ENCODE peak calls at places on chromosomes 2 and 18, in nine cellular contexts. Q, L, F, K, G, X, H, U and C are unnamed samples.

GRCh38 chr2:19357383-19358241 is 811 bp downstream of the OSR1 start:
- DNase-seq in Q (no peak), L (no peak), F (peak; percentile 58), K (no peak), G (peak; percentile 67), X (no peak), H (peak; percentile 40), U (no peak), C (no peak)

GRCh38 chr2:147543056-147543455 is 301.8 kb upstream of the ACVR2A start:
- DNase-seq in Q (no peak), L (no peak), F (no peak), K (no peak), G (no peak), X (no peak), H (peak; percentile 35), U (no peak), C (no peak)

GRCh38 chr2:43059183-43059897 is 167.1 kb downstream of the ZFP36L2 start:
- DNase-seq in Q (peak; percentile 68), L (peak; percentile 71), F (peak; percentile 98), K (peak; percentile 85), G (peak; percentile 89), X (peak; percentile 98), H (peak; percentile 96), U (peak; percentile 83), C (no peak)

GRCh38 chr2:171811229-171811628 is 82.8 kb downstream of the SLC25A12 start:
- DNase-seq in Q (no peak), L (no peak), F (peak; percentile 72), K (peak; percentile 2), G (no peak), X (peak; percentile 65), H (peak; percentile 48), U (no peak), C (no peak)

GRCh38 chr2:218022131-218022850 is 19.5 kb upstream of the TNS1 start:
- DNase-seq in Q (no peak), L (no peak), F (no peak), K (no peak), G (no peak), X (no peak), H (no peak), U (no peak), C (no peak)

GRCh38 chr2:84971799-84972790 is 1.1 kb downstream of the KCMF1 start:
- DNase-seq in Q (peak; percentile 26), L (peak; percentile 51), F (peak; percentile 52), K (peak; percentile 75), G (peak; percentile 74), X (peak; percentile 37), H (peak; percentile 44), U (no peak), C (no peak)

GRCh38 chr2:44553456-44553855 is 191.7 kb downstream of the CAMKMT start:
- DNase-seq in Q (no peak), L (no peak), F (peak; percentile 76), K (no peak), G (no peak), X (peak; percentile 62), H (peak; percentile 85), U (no peak), C (no peak)

GRCh38 chr2:85600235-85600575 is 2.3 kb downstream of the TMEM150A start:
- DNase-seq in Q (no peak), L (no peak), F (no peak), K (no peak), G (no peak), X (no peak), H (no peak), U (no peak), C (no peak)

GRCh38 chr2:241161646-241162281 is 11.5 kb downstream of the PPP1R7 start:
- DNase-seq in Q (peak; percentile 99), L (peak; percentile 52), F (peak; percentile 76), K (no peak), G (peak; percentile 87), X (peak; percentile 89), H (peak; percentile 98), U (peak; percentile 40), C (no peak)

GRCh38 chr2:65602851-65603250 is 170.5 kb upstream of the SPRED2 start:
- DNase-seq in Q (no peak), L (no peak), F (no peak), K (no peak), G (no peak), X (no peak), H (peak; percentile 53), U (no peak), C (no peak)

GRCh38 chr2:223920109-223920508 is 25.0 kb downstream of the WDFY1 start:
- DNase-seq in Q (no peak), L (no peak), F (no peak), K (no peak), G (no peak), X (no peak), H (no peak), U (no peak), C (no peak)

GRCh38 chr2:128090575-128090908 is 458 bp upstream of the UGGT1 start:
- DNase-seq in Q (no peak), L (no peak), F (no peak), K (no peak), G (no peak), X (no peak), H (no peak), U (no peak), C (no peak)

DNA sequence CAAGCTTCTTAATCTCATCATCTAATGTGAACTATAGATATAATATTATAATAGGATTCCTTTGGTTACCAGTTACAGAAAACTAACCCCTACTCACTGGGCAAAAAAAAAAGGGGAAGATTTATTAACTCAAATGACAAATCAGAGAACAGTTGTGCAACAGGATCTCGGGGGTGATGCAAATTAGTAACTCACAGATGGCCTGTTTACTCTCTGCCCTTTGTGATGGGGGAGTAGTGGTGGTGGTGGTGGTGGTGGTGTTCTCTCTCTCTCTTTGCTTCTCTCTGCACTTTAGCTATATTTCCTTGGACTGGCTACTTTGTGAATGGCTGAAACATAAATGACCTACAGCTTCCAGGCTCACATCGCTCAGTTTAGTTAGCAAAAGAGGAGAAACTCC is 59.0 kb downstream of the TMEM247 start:
- DNase-seq in Q (peak; percentile 46), L (no peak), F (no peak), K (no peak), G (no peak), X (peak; percentile 57), H (peak; percentile 85), U (no peak), C (no peak)
- H3K4me3 ChIP-seq in Q (no peak overlapping the region), L (no peak overlapping the region), F (no peak overlapping the region), K (no peak overlapping the region), G (no peak overlapping the region), X (no peak overlapping the region), H (no peak overlapping the region), U (no peak overlapping the region), C (no peak overlapping the region)

GRCh38 chr18:58417752-58418151 is 211.1 kb downstream of the ALPK2 start:
- DNase-seq in Q (no peak), L (no peak), F (peak; percentile 65), K (no peak), G (no peak), X (peak; percentile 90), H (peak; percentile 92), U (no peak), C (no peak)
- H3K4me3 ChIP-seq in Q (no peak overlapping the region), L (no peak overlapping the region), F (no peak overlapping the region), K (no peak overlapping the region), G (no peak overlapping the region), X (no peak overlapping the region), H (no peak overlapping the region), U (no peak overlapping the region), C (no peak overlapping the region)

GRCh38 chr2:221570321-221571107 is 1.6 kb downstream of the EPHA4 start:
- DNase-seq in Q (no peak), L (peak; percentile 25), F (peak; percentile 17), K (peak; percentile 2), G (peak; percentile 64), X (peak; percentile 28), H (peak; percentile 31), U (no peak), C (no peak)

GRCh38 chr2:221568299-221568698 is 3.8 kb downstream of the EPHA4 start:
- DNase-seq in Q (no peak), L (no peak), F (no peak), K (no peak), G (no peak), X (no peak), H (no peak), U (no peak), C (no peak)

GRCh38 chr2:221567809-221568208 is 4.3 kb downstream of the EPHA4 start:
- DNase-seq in Q (no peak), L (no peak), F (no peak), K (no peak), G (no peak), X (no peak), H (peak; percentile 76), U (no peak), C (no peak)

GRCh38 chr2:221571108-221571390 is 1.1 kb downstream of the EPHA4 start:
- DNase-seq in Q (no peak), L (peak; percentile 24), F (peak; percentile 12), K (peak; percentile 16), G (no peak), X (peak; percentile 11), H (peak; percentile 25), U (no peak), C (no peak)

DNA sequence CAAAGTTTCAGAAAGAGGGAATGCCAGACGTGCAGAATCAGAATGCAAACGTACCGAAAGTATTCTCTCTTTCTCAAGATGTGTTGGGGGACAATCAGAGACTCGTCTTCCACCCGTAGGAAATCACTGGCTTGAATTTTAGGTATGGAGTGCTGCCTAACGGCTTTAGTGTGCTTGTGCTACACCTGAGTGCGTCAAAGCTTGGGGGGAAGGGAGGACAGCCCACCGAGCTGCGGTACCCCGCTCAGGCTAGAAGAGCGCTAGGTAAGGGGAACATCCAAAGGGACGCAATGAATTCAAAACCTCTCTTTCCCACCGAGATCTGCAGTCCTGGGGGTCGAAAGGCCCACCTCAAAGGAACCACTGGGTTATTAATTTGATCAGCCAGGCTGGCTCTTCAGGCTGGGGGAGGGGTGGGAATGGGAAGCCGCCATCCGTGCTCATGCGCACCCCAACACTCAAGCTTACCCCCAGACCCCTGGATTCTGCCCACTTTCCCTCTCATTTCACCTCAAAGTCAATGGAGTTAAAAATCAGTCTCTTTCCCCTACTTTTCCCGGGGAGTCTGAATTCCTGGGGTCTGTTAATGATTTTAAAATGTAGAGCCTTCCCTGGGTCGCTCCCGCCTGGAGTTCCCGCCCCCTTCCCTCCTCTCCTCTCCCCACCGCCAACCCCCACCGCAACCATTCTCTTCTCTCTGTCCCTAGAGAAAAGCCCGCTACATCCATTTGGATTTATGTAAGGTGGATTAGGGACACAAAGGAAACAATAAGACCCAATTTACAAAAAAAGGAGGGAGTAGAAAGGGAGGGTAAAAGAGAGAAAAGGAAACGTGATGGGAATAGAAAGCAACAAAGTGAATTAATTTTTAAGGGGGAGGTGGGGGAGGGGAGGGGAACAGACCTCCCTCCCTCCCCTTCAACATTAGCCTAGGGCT is 2.5 kb downstream of the EPHA4 start:
- DNase-seq in Q (no peak), L (no peak), F (no peak), K (no peak), G (no peak), X (no peak), H (no peak), U (no peak), C (no peak)
- H3K4me3 ChIP-seq in Q (peak overlapping the region; percentile 86), L (peak overlapping the region; percentile 86), F (peak overlapping the region; percentile 4), K (no peak overlapping the region), G (peak overlapping the region; percentile 92), X (no peak overlapping the region), H (no peak overlapping the region), U (peak overlapping the region; percentile 91), C (peak overlapping the region; percentile 87)

DNA sequence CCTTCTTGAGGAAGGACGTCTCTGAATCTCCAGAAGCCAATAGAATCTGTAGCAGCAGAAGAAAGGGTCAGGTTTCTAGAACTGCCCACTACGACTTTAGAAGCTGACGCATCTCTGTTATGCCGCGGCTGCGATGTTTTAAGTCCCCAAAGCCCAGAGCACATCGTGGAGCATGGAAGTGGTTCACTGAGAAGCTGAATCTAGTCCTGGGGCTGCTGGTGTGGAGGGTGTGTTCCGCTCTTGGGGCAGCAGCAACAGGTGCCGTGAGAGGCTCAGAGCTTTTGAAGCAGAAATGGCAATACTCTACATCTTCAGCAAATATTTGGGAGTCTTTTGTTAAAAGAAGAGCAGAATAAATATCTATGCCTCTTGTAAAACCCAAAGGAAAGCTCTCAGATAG is 48.9 kb upstream of the RMDN2 start:
- DNase-seq in Q (no peak), L (no peak), F (no peak), K (no peak), G (no peak), X (no peak), H (no peak), U (no peak), C (no peak)
- H3K4me3 ChIP-seq in Q (no peak overlapping the region), L (no peak overlapping the region), F (no peak overlapping the region), K (no peak overlapping the region), G (no peak overlapping the region), X (no peak overlapping the region), H (no peak overlapping the region), U (no peak overlapping the region), C (no peak overlapping the region)